ENCODE peak calls at places on chromosomes 16 and 17, in four cellular contexts. One of them, this sample, is unnamed.

GRCh38 chr17:77462101-77462500 is 321.3 kb downstream of the SEC14L1 start:
- DNase-seq in A549: no peak
- DNase-seq in left ventricle myocardium inferior: no peak
- DNase-seq in thoracic aorta: no peak
- DNase-seq in this sample: no peak

GRCh38 chr17:7843536-7844291 is 9.7 kb downstream of the KDM6B start:
- DNase-seq in A549: peak; percentile 90
- DNase-seq in left ventricle myocardium inferior: peak; percentile 83
- DNase-seq in thoracic aorta: no peak
- DNase-seq in this sample: peak; percentile 88

GRCh38 chr16:81511371-81511770 is 66.8 kb downstream of the CMIP start:
- DNase-seq in A549: peak; percentile 60
- DNase-seq in thoracic aorta: no peak
- DNase-seq in left ventricle myocardium inferior: no peak
- DNase-seq in this sample: no peak

GRCh38 chr17:81277421-81277820 is 17.7 kb downstream of the SLC38A10 start:
- DNase-seq in thoracic aorta: no peak
- DNase-seq in left ventricle myocardium inferior: peak; percentile 60
- DNase-seq in A549: no peak
- DNase-seq in this sample: no peak

GRCh38 chr17:65785109-65785508 is 223.7 kb upstream of the AXIN2 start:
- DNase-seq in A549: peak; percentile 18
- DNase-seq in left ventricle myocardium inferior: no peak
- DNase-seq in thoracic aorta: no peak
- DNase-seq in this sample: no peak

GRCh38 chr16:31874354-31875111 is 926 bp downstream of the ZNF267 start:
- DNase-seq in A549: peak; percentile 43
- DNase-seq in thoracic aorta: no peak
- DNase-seq in left ventricle myocardium inferior: no peak
- DNase-seq in this sample: no peak

GRCh38 chr17:13520899-13521572 is 80.7 kb downstream of the HS3ST3A1 start:
- DNase-seq in thoracic aorta: no peak
- DNase-seq in left ventricle myocardium inferior: no peak
- DNase-seq in A549: no peak
- DNase-seq in this sample: no peak

GRCh38 chr17:82219083-82219482 is 6.4 kb upstream of the CCDC57 start:
- DNase-seq in thoracic aorta: no peak
- DNase-seq in left ventricle myocardium inferior: no peak
- DNase-seq in A549: no peak
- DNase-seq in this sample: no peak

GRCh38 chr17:75878174-75878998 is at the start of gene TRIM47:
- DNase-seq in A549: peak; percentile 75
- DNase-seq in left ventricle myocardium inferior: peak; percentile 80
- DNase-seq in thoracic aorta: no peak
- DNase-seq in this sample: peak; percentile 72

GRCh38 chr17:82273327-82274133 is at the start of gene CSNK1D:
- DNase-seq in left ventricle myocardium inferior: peak; percentile 93
- DNase-seq in A549: peak; percentile 94
- DNase-seq in thoracic aorta: peak; percentile 62
- DNase-seq in this sample: peak; percentile 91

GRCh38 chr16:28324887-28325279 is 32.6 kb downstream of the SBK1 start:
- DNase-seq in thoracic aorta: no peak
- DNase-seq in left ventricle myocardium inferior: no peak
- DNase-seq in A549: no peak
- DNase-seq in this sample: no peak

GRCh38 chr16:88920618-88921602 is 54.5 kb upstream of the PABPN1L start:
- DNase-seq in left ventricle myocardium inferior: peak; percentile 85
- DNase-seq in thoracic aorta: no peak
- DNase-seq in A549: no peak
- DNase-seq in this sample: peak; percentile 75

GRCh38 chr17:80754846-80755245 is 210.2 kb downstream of the RPTOR start:
- DNase-seq in left ventricle myocardium inferior: no peak
- DNase-seq in A549: no peak
- DNase-seq in thoracic aorta: no peak
- DNase-seq in this sample: no peak

GRCh38 chr17:60573139-60573975 is 26.6 kb upstream of the PPM1D start:
- DNase-seq in A549: no peak
- DNase-seq in left ventricle myocardium inferior: no peak
- DNase-seq in thoracic aorta: no peak
- DNase-seq in this sample: no peak

GRCh38 chr17:32103476-32104113 is 38.7 kb upstream of the RHOT1 start:
- DNase-seq in A549: no peak
- DNase-seq in thoracic aorta: no peak
- DNase-seq in left ventricle myocardium inferior: no peak
- DNase-seq in this sample: no peak

GRCh38 chr16:424033-424622 is 1.3 kb upstream of the RAB11FIP3 start:
- DNase-seq in thoracic aorta: peak; percentile 83
- DNase-seq in A549: peak; percentile 50
- DNase-seq in left ventricle myocardium inferior: peak; percentile 46
- DNase-seq in this sample: peak; percentile 90

GRCh38 chr17:238071-238963 is 56.9 kb upstream of the DOC2B start:
- DNase-seq in thoracic aorta: no peak
- DNase-seq in left ventricle myocardium inferior: peak; percentile 4
- DNase-seq in A549: no peak
- DNase-seq in this sample: no peak

GRCh38 chr16:67884684-67885083 is at the start of gene NRN1L:
- DNase-seq in thoracic aorta: peak; percentile 55
- DNase-seq in left ventricle myocardium inferior: peak; percentile 90
- DNase-seq in A549: no peak
- DNase-seq in this sample: peak; percentile 91

GRCh38 chr16:3131755-3132377 is 3.0 kb upstream of the ZNF213 start:
- DNase-seq in thoracic aorta: no peak
- DNase-seq in left ventricle myocardium inferior: no peak
- DNase-seq in A549: no peak
- DNase-seq in this sample: no peak

GRCh38 chr16:35629001-35629400 is 2169.6 kb downstream of the TP53TG3F start:
- DNase-seq in A549: no peak
- DNase-seq in left ventricle myocardium inferior: no peak
- DNase-seq in thoracic aorta: no peak
- DNase-seq in this sample: no peak

GRCh38 chr16:3730161-3731125 is 13.1 kb upstream of the TRAP1 start:
- DNase-seq in A549: no peak
- DNase-seq in left ventricle myocardium inferior: no peak
- DNase-seq in thoracic aorta: no peak
- DNase-seq in this sample: no peak

GRCh38 chr17:538096-538973 is 176.3 kb downstream of the VPS53 start:
- DNase-seq in left ventricle myocardium inferior: no peak
- DNase-seq in thoracic aorta: no peak
- DNase-seq in A549: no peak
- DNase-seq in this sample: no peak

GRCh38 chr17:7712111-7712771 is 5.3 kb upstream of the DNAH2 start:
- DNase-seq in left ventricle myocardium inferior: no peak
- DNase-seq in A549: no peak
- DNase-seq in thoracic aorta: no peak
- DNase-seq in this sample: no peak

GRCh38 chr16:31713945-31714898 is 159.4 kb upstream of the ZNF267 start:
- DNase-seq in thoracic aorta: no peak
- DNase-seq in left ventricle myocardium inferior: no peak
- DNase-seq in A549: no peak
- DNase-seq in this sample: no peak

GRCh38 chr16:27225536-27226360 is 22.4 kb downstream of the KDM8 start:
- DNase-seq in thoracic aorta: no peak
- DNase-seq in left ventricle myocardium inferior: no peak
- DNase-seq in A549: no peak
- DNase-seq in this sample: no peak

GRCh38 chr16:49023095-49023494 is 258.5 kb downstream of the CBLN1 start:
- DNase-seq in left ventricle myocardium inferior: no peak
- DNase-seq in A549: no peak
- DNase-seq in thoracic aorta: no peak
- DNase-seq in this sample: no peak

GRCh38 chr17:81647640-81648012 is 8.7 kb downstream of the PDE6G start:
- DNase-seq in A549: no peak
- DNase-seq in thoracic aorta: no peak
- DNase-seq in left ventricle myocardium inferior: no peak
- DNase-seq in this sample: no peak

GRCh38 chr17:7266784-7267183 is 4.5 kb upstream of the CLDN7 start:
- DNase-seq in thoracic aorta: no peak
- DNase-seq in A549: no peak
- DNase-seq in left ventricle myocardium inferior: no peak
- DNase-seq in this sample: no peak

GRCh38 chr17:76532072-76532651 is 5.3 kb downstream of the CYGB start:
- DNase-seq in A549: no peak
- DNase-seq in left ventricle myocardium inferior: no peak
- DNase-seq in thoracic aorta: no peak
- DNase-seq in this sample: no peak

GRCh38 chr17:42275527-42276358 is 448 bp downstream of the STAT5B start:
- DNase-seq in left ventricle myocardium inferior: no peak
- DNase-seq in thoracic aorta: no peak
- DNase-seq in A549: no peak
- DNase-seq in this sample: peak; percentile 58

GRCh38 chr16:1895949-1896675 is 22.1 kb downstream of the HS3ST6 start:
- DNase-seq in A549: no peak
- DNase-seq in thoracic aorta: no peak
- DNase-seq in left ventricle myocardium inferior: no peak
- DNase-seq in this sample: no peak

GRCh38 chr16:12646490-12647274 is 157.0 kb downstream of the CPPED1 start:
- DNase-seq in left ventricle myocardium inferior: no peak
- DNase-seq in thoracic aorta: no peak
- DNase-seq in A549: no peak
- DNase-seq in this sample: no peak

GRCh38 chr16:78278047-78278446 is 178.6 kb downstream of the WWOX start:
- DNase-seq in A549: no peak
- DNase-seq in thoracic aorta: no peak
- DNase-seq in left ventricle myocardium inferior: no peak
- DNase-seq in this sample: no peak

GRCh38 chr17:17342242-17342945 is 39.2 kb downstream of the NT5M start:
- DNase-seq in A549: no peak
- DNase-seq in thoracic aorta: no peak
- DNase-seq in left ventricle myocardium inferior: no peak
- DNase-seq in this sample: no peak

GRCh38 chr17:16491703-16492612 is at the start of gene LRRC75A:
- DNase-seq in A549: peak; percentile 53
- DNase-seq in thoracic aorta: no peak
- DNase-seq in left ventricle myocardium inferior: peak; percentile 49
- DNase-seq in this sample: no peak

GRCh38 chr17:38728290-38728831 is 1.8 kb upstream of the CISD3 start:
- DNase-seq in A549: no peak
- DNase-seq in thoracic aorta: no peak
- DNase-seq in left ventricle myocardium inferior: no peak
- DNase-seq in this sample: no peak

GRCh38 chr16:24537474-24538337 is 1.7 kb upstream of the RBBP6 start:
- DNase-seq in thoracic aorta: no peak
- DNase-seq in A549: peak; percentile 58
- DNase-seq in left ventricle myocardium inferior: no peak
- DNase-seq in this sample: no peak

GRCh38 chr17:17845046-17845775 is 8.4 kb upstream of the SREBF1 start:
- DNase-seq in thoracic aorta: no peak
- DNase-seq in left ventricle myocardium inferior: no peak
- DNase-seq in A549: no peak
- DNase-seq in this sample: no peak

GRCh38 chr17:75105269-75106080 is 4.3 kb upstream of the ARMC7 start:
- DNase-seq in left ventricle myocardium inferior: no peak
- DNase-seq in thoracic aorta: no peak
- DNase-seq in A549: peak; percentile 90
- DNase-seq in this sample: no peak

GRCh38 chr17:40104570-40105471 is 4.4 kb upstream of the NR1D1 start:
- DNase-seq in A549: no peak
- DNase-seq in left ventricle myocardium inferior: peak; percentile 12
- DNase-seq in thoracic aorta: no peak
- DNase-seq in this sample: no peak
- H3K4me1 ChIP-seq in A549: peaks cover 55% of the 10 kb centered on the region
- H3K4me1 ChIP-seq in left ventricle myocardium inferior: peaks cover 95% of the 10 kb centered on the region
- H3K4me1 ChIP-seq in thoracic aorta: peaks cover 84% of the 10 kb centered on the region
- H3K4me1 ChIP-seq in this sample: peaks cover 83% of the 10 kb centered on the region

GRCh38 chr17:57606111-57606875 is 138.8 kb downstream of the CCDC182 start:
- DNase-seq in thoracic aorta: no peak
- DNase-seq in left ventricle myocardium inferior: no peak
- DNase-seq in A549: no peak
- DNase-seq in this sample: no peak
- H3K4me1 ChIP-seq in thoracic aorta: peaks cover 24% of the 10 kb centered on the region
- H3K4me1 ChIP-seq in left ventricle myocardium inferior: peaks cover 39% of the 10 kb centered on the region
- H3K4me1 ChIP-seq in A549: peaks cover 20% of the 10 kb centered on the region
- H3K4me1 ChIP-seq in this sample: peaks cover 26% of the 10 kb centered on the region

DNA sequence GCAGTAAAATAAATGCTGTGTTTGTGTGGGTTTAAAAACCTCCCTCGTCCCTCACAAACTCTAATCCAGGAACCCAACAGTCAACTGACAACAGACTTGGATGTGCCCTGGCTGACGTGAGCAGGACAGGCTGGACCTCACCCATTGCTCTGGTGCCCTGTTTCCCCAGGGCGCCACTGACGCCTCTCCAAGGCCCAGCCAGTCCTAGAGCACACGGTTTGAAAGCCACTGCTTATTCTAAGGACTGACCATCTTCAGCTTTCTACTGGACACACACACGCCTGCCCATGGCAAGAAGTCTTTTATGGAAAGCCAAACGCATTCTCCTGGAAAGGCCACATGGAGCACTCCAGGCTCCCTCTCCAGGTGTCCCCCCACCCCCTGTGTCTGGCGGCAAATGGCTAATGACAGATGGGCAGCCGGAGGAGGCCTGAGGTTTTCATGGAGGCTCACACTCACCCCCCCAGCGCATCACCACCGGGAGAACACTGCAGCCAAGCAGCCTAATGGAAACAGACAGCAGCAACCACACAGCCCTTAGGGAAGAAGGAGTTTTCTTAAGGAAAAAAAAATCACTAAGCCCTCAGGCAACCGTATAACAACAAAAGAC is 319.2 kb downstream of the SOX9 start:
- DNase-seq in left ventricle myocardium inferior: no peak
- DNase-seq in A549: no peak
- DNase-seq in thoracic aorta: no peak
- DNase-seq in this sample: no peak
- H3K4me1 ChIP-seq in left ventricle myocardium inferior: no peaks in the 10 kb centered on the region
- H3K4me1 ChIP-seq in A549: peaks cover 62% of the 10 kb centered on the region
- H3K4me1 ChIP-seq in thoracic aorta: no peaks in the 10 kb centered on the region
- H3K4me1 ChIP-seq in this sample: no peaks in the 10 kb centered on the region

GRCh38 chr17:78723001-78723796 is 58.9 kb downstream of the CYTH1 start:
- DNase-seq in left ventricle myocardium inferior: peak; percentile 41
- DNase-seq in A549: no peak
- DNase-seq in thoracic aorta: no peak
- DNase-seq in this sample: no peak

GRCh38 chr17:78724999-78725398 is 57.1 kb downstream of the CYTH1 start:
- DNase-seq in A549: no peak
- DNase-seq in thoracic aorta: no peak
- DNase-seq in left ventricle myocardium inferior: no peak
- DNase-seq in this sample: no peak

GRCh38 chr17:78724544-78724943 is 57.5 kb downstream of the CYTH1 start:
- DNase-seq in thoracic aorta: no peak
- DNase-seq in A549: no peak
- DNase-seq in left ventricle myocardium inferior: no peak
- DNase-seq in this sample: no peak

GRCh38 chr17:78725448-78726021 is 56.5 kb downstream of the CYTH1 start:
- DNase-seq in thoracic aorta: no peak
- DNase-seq in A549: no peak
- DNase-seq in left ventricle myocardium inferior: no peak
- DNase-seq in this sample: no peak

DNA sequence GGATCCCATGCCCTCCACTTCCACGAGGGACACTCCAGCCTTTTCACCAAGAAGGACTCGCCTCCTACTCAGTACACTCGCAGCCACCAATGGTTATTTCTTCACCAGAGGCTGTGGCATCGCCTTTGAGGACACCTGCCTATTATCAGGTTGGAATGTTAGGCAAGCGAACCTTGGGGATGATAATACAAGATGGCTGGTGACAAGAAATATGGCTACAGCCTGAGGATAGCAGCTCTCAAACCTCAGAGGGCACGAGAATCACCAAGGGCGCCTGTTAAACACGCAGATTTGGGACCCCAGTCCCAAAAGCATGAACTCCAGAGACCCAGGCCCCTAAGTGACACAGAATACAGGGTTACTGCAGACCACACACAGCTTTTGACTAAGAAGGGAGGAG is 58.1 kb downstream of the CYTH1 start:
- DNase-seq in left ventricle myocardium inferior: no peak
- DNase-seq in A549: no peak
- DNase-seq in thoracic aorta: no peak
- DNase-seq in this sample: no peak
- H3K4me1 ChIP-seq in left ventricle myocardium inferior: peaks cover 92% of the 10 kb centered on the region
- H3K4me1 ChIP-seq in A549: peaks cover 31% of the 10 kb centered on the region
- H3K4me1 ChIP-seq in thoracic aorta: peaks cover 35% of the 10 kb centered on the region
- H3K4me1 ChIP-seq in this sample: peaks cover 51% of the 10 kb centered on the region